ENCODE peak calls at places on chromosomes 1 and 21, in six cellular contexts. E is heart right ventricle, K is upper lobe of right lung, D is mammary epithelial cell, T is cardiac muscle cell, G is astrocyte of the spinal cord. V is an unnamed sample.

GRCh38 chr21:19461481-19462205 is 1058.1 kb upstream of the TMPRSS15 start:
- DNase-seq in G (no peak), T (no peak), K (no peak), D (no peak), E (no peak), V (no peak)

GRCh38 chr1:110548381-110548780 is 29.4 kb upstream of the KCNA10 start:
- DNase-seq in E (no peak), T (peak; percentile 50), K (no peak), G (no peak), D (no peak), V (no peak)

GRCh38 chr1:84020151-84020550 is 21.2 kb upstream of the TTLL7 start:
- DNase-seq in E (no peak), K (no peak), D (no peak), G (no peak), T (peak; percentile 31), V (no peak)

GRCh38 chr1:185345913-185346717 is 29.1 kb upstream of the IVNS1ABP start:
- DNase-seq in T (no peak), G (no peak), K (no peak), D (no peak), E (no peak), V (no peak)

GRCh38 chr1:224696891-224697765 is 81.0 kb downstream of the CNIH3 start:
- DNase-seq in T (no peak), G (peak; percentile 76), D (peak; percentile 45), E (no peak), K (no peak), V (no peak)

GRCh38 chr1:205834751-205835150 is 15.2 kb downstream of the PM20D1 start:
- DNase-seq in E (no peak), G (no peak), K (no peak), D (no peak), T (no peak), V (no peak)

GRCh38 chr1:37727186-37727585 is 34.9 kb downstream of the CDCA8 start:
- DNase-seq in T (no peak), K (peak; percentile 51), G (no peak), D (no peak), E (no peak), V (no peak)

GRCh38 chr21:46048926-46049889 is 48.7 kb upstream of the COL6A2 start:
- DNase-seq in E (peak; percentile 84), T (no peak), D (peak; percentile 66), K (no peak), G (peak; percentile 98), V (no peak)

GRCh38 chr1:235503333-235504121 is 725 bp downstream of the B3GALNT2 start:
- DNase-seq in D (peak; percentile 56), T (peak; percentile 77), G (peak; percentile 72), K (peak; percentile 82), E (peak; percentile 68), V (peak; percentile 78)

GRCh38 chr1:221994274-221994698 is 252.4 kb upstream of the DUSP10 start:
- DNase-seq in T (no peak), D (peak; percentile 90), K (no peak), G (peak; percentile 55), E (no peak), V (no peak)

GRCh38 chr21:21200939-21201610 is 202.9 kb downstream of the NCAM2 start:
- DNase-seq in E (no peak), D (no peak), K (no peak), G (no peak), T (no peak), V (no peak)

GRCh38 chr1:218362418-218363076 is 17.4 kb downstream of the TGFB2 start:
- DNase-seq in K (no peak), T (no peak), G (no peak), E (no peak), D (no peak), V (no peak)

GRCh38 chr1:217660353-217661062 is 29.4 kb downstream of the SPATA17 start:
- DNase-seq in K (no peak), D (peak; percentile 98), E (no peak), T (peak; percentile 14), G (peak; percentile 60), V (no peak)

GRCh38 chr1:44803312-44804095 is 3.3 kb downstream of the PLK3 start:
- DNase-seq in E (no peak), K (peak; percentile 58), D (no peak), T (no peak), G (no peak), V (peak; percentile 47)

GRCh38 chr1:199551967-199552565 is 475.4 kb upstream of the NR5A2 start:
- DNase-seq in T (peak; percentile 76), E (no peak), G (peak; percentile 80), D (peak; percentile 32), K (no peak), V (peak; percentile 36)

GRCh38 chr1:110242062-110242461 is 31.9 kb downstream of the KCNC4 start:
- DNase-seq in T (no peak), D (no peak), G (no peak), E (no peak), K (no peak), V (no peak)

GRCh38 chr1:35642472-35642955 is 1.2 kb upstream of the PSMB2 start:
- DNase-seq in E (no peak), T (no peak), D (no peak), K (no peak), G (no peak), V (no peak)

GRCh38 chr1:163758977-163759670 is 437.4 kb downstream of the NUF2 start:
- DNase-seq in T (no peak), G (no peak), K (no peak), D (no peak), E (no peak), V (no peak)

GRCh38 chr1:3527774-3528173 is 73.3 kb downstream of the ARHGEF16 start:
- DNase-seq in G (no peak), D (no peak), E (no peak), K (no peak), T (no peak), V (no peak)

GRCh38 chr1:231694081-231694443 is 67.5 kb downstream of the DISC1 start:
- DNase-seq in K (no peak), G (no peak), D (no peak), E (peak; percentile 53), T (no peak), V (no peak)

GRCh38 chr1:63634471-63634870 is 41.3 kb downstream of the PGM1 start:
- DNase-seq in D (no peak), G (no peak), T (no peak), E (no peak), K (no peak), V (no peak)

GRCh38 chr1:54781023-54781723 is 16.9 kb upstream of the PARS2 start:
- DNase-seq in D (no peak), E (no peak), G (no peak), K (no peak), T (peak; percentile 46), V (no peak)

GRCh38 chr1:41876533-41877445 is 41.9 kb downstream of the HIVEP3 start:
- DNase-seq in D (no peak), G (no peak), E (no peak), T (peak; percentile 28), K (no peak), V (no peak)

GRCh38 chr1:191590578-191590977 is 567.7 kb upstream of the RGS18 start:
- DNase-seq in D (no peak), E (no peak), K (no peak), T (no peak), G (no peak), V (no peak)

DNA sequence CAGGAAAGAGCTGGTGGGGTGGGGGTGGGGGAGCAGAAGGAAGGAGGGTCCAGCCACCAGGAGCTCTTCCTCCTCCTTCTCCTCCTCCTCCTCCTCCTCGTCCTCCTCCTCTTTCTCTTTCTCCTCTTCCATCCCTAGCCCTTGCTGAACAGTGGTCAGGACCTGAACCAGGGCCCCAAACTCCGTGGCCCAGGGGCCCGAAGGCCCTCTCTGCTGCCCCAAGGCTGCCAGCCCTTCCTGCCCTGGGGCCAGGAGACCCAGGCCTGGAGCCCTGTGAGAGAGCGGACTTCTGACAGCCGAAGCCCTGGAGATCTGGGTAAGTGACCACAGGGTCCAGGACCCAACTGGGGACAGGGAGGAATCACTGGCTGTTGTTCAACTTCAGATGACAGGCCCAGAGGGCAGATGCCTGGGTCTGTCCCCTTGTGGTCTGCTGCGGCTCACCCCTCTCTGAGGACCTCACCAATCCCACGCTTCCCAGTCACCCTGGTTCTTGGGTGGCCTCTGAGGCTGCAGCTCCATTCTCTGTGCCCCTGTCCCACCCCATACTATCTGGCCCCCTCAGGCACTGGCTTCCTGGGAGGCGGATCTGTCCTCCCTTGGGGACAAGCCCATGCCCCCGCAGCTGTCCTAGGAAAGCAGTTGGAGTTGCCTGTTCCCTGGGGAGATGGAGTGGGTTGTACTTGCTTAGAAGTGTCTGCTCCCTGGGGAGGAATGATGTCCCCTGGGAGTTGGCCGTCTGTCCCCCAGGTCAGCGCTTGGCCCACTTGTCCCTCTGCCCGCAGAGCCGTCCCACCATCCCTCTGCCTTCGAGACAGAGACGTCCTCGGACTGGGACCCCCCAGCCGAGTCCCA is 51.8 kb downstream of the VWA5B1 start:
- DNase-seq in K (no peak), T (no peak), G (no peak), E (no peak), D (no peak), V (no peak)
- H3K4me3 ChIP-seq in K (no peak overlapping the region), T (peak overlapping the region; percentile 14), G (no peak overlapping the region), E (no peak overlapping the region), D (no peak overlapping the region), V (no peak overlapping the region)

DNA sequence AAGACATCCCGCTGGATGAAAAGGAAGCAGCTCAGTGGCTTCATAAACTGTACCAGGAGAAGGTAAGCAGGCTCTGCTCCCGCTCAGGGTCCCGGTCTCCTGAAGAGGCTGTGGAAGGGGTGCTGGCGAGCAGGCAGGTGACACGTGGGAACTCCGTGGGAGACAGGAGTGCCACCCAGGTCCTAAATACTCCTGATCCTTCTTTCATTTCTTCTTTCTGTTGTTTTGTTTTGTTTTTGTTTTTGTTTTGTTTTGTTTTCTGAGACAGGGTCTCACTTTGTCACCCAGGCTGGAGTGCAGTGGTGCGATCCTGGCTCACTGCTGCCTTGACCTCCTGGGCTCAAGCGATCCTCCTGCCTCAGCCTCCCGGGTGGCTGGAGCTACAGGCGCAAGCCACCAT is 34.0 kb upstream of the TRAPPC10 start:
- DNase-seq in E (no peak), K (no peak), G (no peak), T (no peak), D (no peak), V (no peak)
- H3K4me3 ChIP-seq in E (no peak overlapping the region), K (no peak overlapping the region), G (no peak overlapping the region), T (no peak overlapping the region), D (no peak overlapping the region), V (no peak overlapping the region)

DNA sequence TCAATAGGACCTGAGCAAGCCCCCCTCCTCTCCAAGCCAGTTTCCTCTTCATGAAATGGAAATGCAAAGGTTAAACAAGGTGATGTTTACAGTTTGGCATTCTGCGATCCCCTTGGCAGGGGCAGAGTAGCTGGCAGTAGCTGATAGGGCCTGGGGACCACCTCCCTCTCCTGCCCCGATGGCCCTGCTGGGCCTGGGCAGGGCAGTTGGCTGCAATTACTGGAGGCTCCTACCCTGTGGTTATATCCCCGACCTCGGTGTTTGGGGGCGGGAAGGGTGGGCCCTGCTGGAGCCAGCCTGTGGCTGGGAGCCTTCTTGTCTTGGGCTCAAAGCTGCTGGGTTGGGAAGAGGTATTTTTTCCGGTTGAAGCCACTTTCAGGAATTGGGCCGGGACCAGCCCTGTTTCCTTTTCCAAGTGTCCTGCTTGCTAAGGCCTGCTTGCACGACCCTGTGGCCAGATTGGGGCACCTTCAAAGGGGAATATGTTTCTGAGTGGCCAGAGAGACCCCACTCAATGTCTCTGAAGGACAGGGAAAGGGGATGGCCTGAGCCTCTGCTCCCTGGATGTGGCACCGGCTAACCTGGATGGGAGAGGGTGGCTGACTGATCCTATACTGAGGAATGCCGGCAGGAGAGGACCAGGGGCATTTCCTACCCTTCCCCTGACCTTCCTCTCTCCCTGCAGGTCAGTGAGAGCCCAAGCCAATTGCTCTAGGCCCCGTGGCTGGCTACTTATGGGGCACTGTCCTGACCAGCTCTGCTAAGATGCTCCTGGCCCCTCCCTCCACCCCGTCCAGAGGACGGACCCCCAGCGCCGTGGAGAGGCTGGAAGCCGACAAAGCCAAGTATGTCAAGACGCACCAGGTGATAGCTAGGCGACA is 1.9 kb downstream of the FAM110D start:
- DNase-seq in E (peak; percentile 38), G (no peak), K (peak; percentile 42), T (no peak), D (no peak), V (peak; percentile 22)
- H3K4me3 ChIP-seq in E (peak overlapping the region; percentile 51), G (no peak overlapping the region), K (peak overlapping the region; percentile 59), T (peak overlapping the region; percentile 21), D (no peak overlapping the region), V (peak overlapping the region; percentile 54)

GRCh38 chr1:182604835-182605164 is 611 bp upstream of the RGS16 start:
- DNase-seq in T (no peak), E (no peak), K (no peak), D (no peak), G (no peak), V (no peak)
- H3K4me3 ChIP-seq in T (no peak overlapping the region), E (peak overlapping the region; percentile 49), K (peak overlapping the region; percentile 66), D (peak overlapping the region; percentile 38), G (no peak overlapping the region), V (no peak overlapping the region)

V was measured in pancreas.